ENCODE peak calls at places on chromosomes 3 and 15, in seven cellular contexts. X, N, T, G, R, V and J are unnamed samples.

GRCh38 chr3:152278674-152279427 is 10.1 kb downstream of the MBNL1 start:
- DNase-seq in X (no peak), N (no peak), T (no peak), G (no peak), R (no peak), V (no peak), J (no peak)

GRCh38 chr3:168089179-168089771 is 6.4 kb downstream of the GOLIM4 start:
- DNase-seq in X (no peak), N (no peak), T (no peak), G (no peak), R (no peak), V (no peak), J (no peak)

GRCh38 chr3:138442433-138442832 is 8.0 kb downstream of the ESYT3 start:
- DNase-seq in X (no peak), N (peak; percentile 65), T (peak; percentile 33), G (no peak), R (no peak), V (no peak), J (no peak)

GRCh38 chr15:45795487-45796069 is 160.7 kb downstream of the SQOR start:
- DNase-seq in X (peak; percentile 1), N (no peak), T (peak; percentile 87), G (no peak), R (peak; percentile 36), V (no peak), J (peak; percentile 83)

GRCh38 chr3:183359036-183359435 is 69.4 kb downstream of the MCF2L2 start:
- DNase-seq in X (no peak), N (no peak), T (no peak), G (no peak), R (no peak), V (no peak), J (no peak)

GRCh38 chr15:58839485-58839884 is 68.4 kb downstream of the MINDY2 start:
- DNase-seq in X (peak; percentile 14), N (no peak), T (peak; percentile 14), G (no peak), R (peak; percentile 23), V (no peak), J (peak; percentile 72)

GRCh38 chr3:18447720-18448119 is 22.6 kb upstream of the SATB1 start:
- DNase-seq in X (no peak), N (no peak), T (no peak), G (no peak), R (no peak), V (no peak), J (no peak)

GRCh38 chr3:3600665-3601340 is 198.4 kb upstream of the LRRN1 start:
- DNase-seq in X (no peak), N (no peak), T (no peak), G (no peak), R (no peak), V (no peak), J (no peak)

GRCh38 chr15:63869371-63870042 is 35.8 kb upstream of the HERC1 start:
- DNase-seq in X (no peak), N (no peak), T (no peak), G (no peak), R (no peak), V (no peak), J (no peak)

GRCh38 chr3:151328298-151329036 is 882 bp downstream of the P2RY13 start:
- DNase-seq in X (peak; percentile 65), N (no peak), T (no peak), G (peak; percentile 5), R (no peak), V (no peak), J (no peak)